ENCODE peak calls at places on chromosomes 5 and 9, in six cellular contexts. B, A, D, Y, M and Z are unnamed samples.

GRCh38 chr5:137234973-137235943 is 263.9 kb downstream of the SPOCK1 start:
- DNase-seq in B (no peak), A (no peak), M (no peak), D (no peak), Y (no peak), Z (no peak)

GRCh38 chr9:88691811-88692210 is 156.8 kb downstream of the NXNL2 start:
- DNase-seq in D (no peak), Y (no peak), B (no peak), A (peak; percentile 59), M (no peak), Z (no peak)

GRCh38 chr9:131758972-131759647 is 19.2 kb upstream of the RAPGEF1 start:
- DNase-seq in Y (no peak), M (no peak), A (peak; percentile 52), D (no peak), B (no peak), Z (no peak)

GRCh38 chr9:126151031-126151670 is 175.5 kb upstream of the MVB12B start:
- DNase-seq in D (no peak), Y (no peak), B (no peak), M (no peak), A (no peak), Z (peak; percentile 86)

GRCh38 chr9:68496356-68496755 is 44.3 kb downstream of the TMEM252 start:
- DNase-seq in M (no peak), A (no peak), D (no peak), Y (no peak), B (no peak), Z (no peak)

GRCh38 chr5:9919306-9920030 is 289.3 kb upstream of the TAS2R1 start:
- DNase-seq in A (no peak), D (no peak), Y (no peak), M (no peak), B (no peak), Z (no peak)

GRCh38 chr9:107226431-107226830 is 56.6 kb upstream of the RAD23B start:
- DNase-seq in D (no peak), A (no peak), M (no peak), Y (no peak), B (no peak), Z (no peak)

GRCh38 chr5:61030163-61030482 is 85.1 kb downstream of the NDUFAF2 start:
- DNase-seq in B (no peak), M (no peak), Y (no peak), D (no peak), A (peak; percentile 63), Z (no peak)

GRCh38 chr5:74336286-74336685 is 304.2 kb downstream of the ENC1 start:
- DNase-seq in Y (no peak), B (no peak), D (no peak), M (no peak), A (peak; percentile 8), Z (no peak)

GRCh38 chr5:56037531-56038010 is 42.8 kb upstream of the IL6ST start:
- DNase-seq in Y (no peak), M (no peak), B (no peak), D (no peak), A (no peak), Z (no peak)

GRCh38 chr5:62043289-62044274 is 262.4 kb upstream of the KIF2A start:
- DNase-seq in A (no peak), B (no peak), Y (no peak), M (no peak), D (no peak), Z (no peak)

GRCh38 chr9:112411626-112412027 is 31.7 kb downstream of the HSDL2 start:
- DNase-seq in Y (no peak), D (no peak), A (peak; percentile 17), B (no peak), M (no peak), Z (no peak)

GRCh38 chr9:119802621-119803020 is 433.4 kb upstream of the BRINP1 start:
- DNase-seq in A (peak; percentile 94), D (no peak), B (no peak), Y (peak; percentile 74), M (peak; percentile 16), Z (no peak)

GRCh38 chr5:119397518-119398380 is 41.9 kb downstream of the TNFAIP8 start:
- DNase-seq in M (no peak), A (peak; percentile 88), B (no peak), Y (no peak), D (no peak), Z (no peak)

GRCh38 chr5:179595916-179596315 is 27.6 kb downstream of the HNRNPH1 start:
- DNase-seq in B (no peak), D (no peak), Y (no peak), A (no peak), M (no peak), Z (no peak)

GRCh38 chr5:180315762-180316212 is 23.9 kb upstream of the MAPK9 start:
- DNase-seq in Y (peak; percentile 70), B (peak; percentile 62), D (peak; percentile 70), M (peak; percentile 73), A (peak; percentile 64), Z (peak; percentile 76)

GRCh38 chr5:133523921-133524320 is 88.4 kb downstream of the FSTL4 start:
- DNase-seq in M (no peak), D (no peak), B (no peak), A (no peak), Y (no peak), Z (no peak)

GRCh38 chr5:139459451-139459934 is 3.0 kb downstream of the ECSCR start:
- DNase-seq in Y (no peak), D (no peak), M (no peak), A (no peak), B (no peak), Z (no peak)

GRCh38 chr5:17482784-17483183 is 15.2 kb upstream of the TAF11L2 start:
- DNase-seq in D (no peak), A (no peak), M (no peak), Y (no peak), B (no peak), Z (no peak)

GRCh38 chr9:124457887-124458431 is 7.7 kb downstream of the ADGRD2 start:
- DNase-seq in D (no peak), Y (peak; percentile 26), A (no peak), M (no peak), B (no peak), Z (peak; percentile 45)

GRCh38 chr9:33426843-33427293 is 20.5 kb downstream of the AQP3 start:
- DNase-seq in M (no peak), D (no peak), B (no peak), Y (no peak), A (no peak), Z (no peak)

GRCh38 chr9:127267793-127268507 is 3.4 kb downstream of the GARNL3 start:
- DNase-seq in B (no peak), Y (no peak), M (no peak), A (no peak), D (no peak), Z (no peak)

GRCh38 chr5:65482727-65483473 is 1.2 kb upstream of the ADAMTS6 start:
- DNase-seq in B (peak; percentile 24), Y (no peak), D (no peak), M (peak; percentile 27), A (peak; percentile 73), Z (no peak)

GRCh38 chr9:89915187-89915586 is 310.4 kb downstream of the GADD45G start:
- DNase-seq in D (no peak), A (no peak), B (no peak), M (no peak), Y (no peak), Z (no peak)

DNA sequence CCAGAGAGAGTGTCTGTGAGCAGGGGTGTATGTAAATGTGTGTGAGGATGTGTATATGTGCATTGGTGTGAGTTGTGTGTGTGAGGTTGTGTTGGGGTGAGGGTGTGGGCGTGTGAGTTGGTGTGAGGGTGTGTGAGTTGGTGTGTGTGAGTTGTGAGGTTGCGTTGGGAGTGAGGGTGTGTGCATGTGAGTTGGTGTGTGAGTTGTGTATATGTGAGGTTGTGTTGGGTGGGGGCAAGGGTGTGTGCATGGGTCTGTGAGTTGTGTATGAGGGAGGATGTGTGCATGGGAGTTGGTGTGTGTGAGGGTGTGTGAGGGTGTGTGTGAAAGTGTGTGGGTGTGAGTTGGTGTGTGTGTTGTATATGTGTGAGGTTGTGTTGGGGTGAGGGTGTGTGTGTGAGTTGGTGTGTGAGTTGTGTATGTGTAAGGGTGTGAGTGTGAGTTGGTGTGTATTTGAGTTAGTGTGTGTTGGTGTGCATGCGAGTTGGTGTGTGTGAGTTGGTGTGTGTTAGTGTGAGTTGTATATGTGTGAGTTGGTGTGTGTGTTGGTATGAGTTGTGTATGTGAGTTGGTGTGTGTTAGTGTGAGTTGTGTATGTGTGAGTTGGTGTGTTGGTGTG is 161.6 kb upstream of the IER5L start:
- DNase-seq in Y (no peak), D (no peak), B (no peak), M (no peak), A (no peak), Z (no peak)
- H3K4me1 ChIP-seq in Y (no peaks in the 10 kb centered on the region), D (peaks cover 13% of the 10 kb centered on the region), B (peaks cover 65% of the 10 kb centered on the region), M (peaks cover 30% of the 10 kb centered on the region), A (peaks cover 21% of the 10 kb centered on the region), Z (no peaks in the 10 kb centered on the region)

GRCh38 chr5:78534148-78535009 is 114.2 kb downstream of the LHFPL2 start:
- DNase-seq in D (no peak), Y (peak; percentile 88), M (peak; percentile 54), A (peak; percentile 91), B (peak; percentile 38), Z (no peak)

GRCh38 chr5:78537821-78538220 is 110.8 kb downstream of the LHFPL2 start:
- DNase-seq in Y (no peak), B (no peak), D (no peak), M (no peak), A (peak; percentile 64), Z (no peak)

GRCh38 chr5:78537406-78537805 is 111.2 kb downstream of the LHFPL2 start:
- DNase-seq in D (no peak), B (no peak), M (no peak), A (no peak), Y (no peak), Z (no peak)

GRCh38 chr5:78538240-78538850 is 110.2 kb downstream of the LHFPL2 start:
- DNase-seq in Y (no peak), A (no peak), D (no peak), M (no peak), B (no peak), Z (peak; percentile 13)

GRCh38 chr5:78536797-78537196 is 111.8 kb downstream of the LHFPL2 start:
- DNase-seq in B (no peak), D (no peak), A (no peak), Y (no peak), M (no peak), Z (no peak)
- H3K4me1 ChIP-seq in B (peaks cover 69% of the 10 kb centered on the region), D (peaks cover 3% of the 10 kb centered on the region), A (peaks cover 18% of the 10 kb centered on the region), Y (no peaks in the 10 kb centered on the region), M (peaks cover 29% of the 10 kb centered on the region), Z (no peaks in the 10 kb centered on the region)

DNA sequence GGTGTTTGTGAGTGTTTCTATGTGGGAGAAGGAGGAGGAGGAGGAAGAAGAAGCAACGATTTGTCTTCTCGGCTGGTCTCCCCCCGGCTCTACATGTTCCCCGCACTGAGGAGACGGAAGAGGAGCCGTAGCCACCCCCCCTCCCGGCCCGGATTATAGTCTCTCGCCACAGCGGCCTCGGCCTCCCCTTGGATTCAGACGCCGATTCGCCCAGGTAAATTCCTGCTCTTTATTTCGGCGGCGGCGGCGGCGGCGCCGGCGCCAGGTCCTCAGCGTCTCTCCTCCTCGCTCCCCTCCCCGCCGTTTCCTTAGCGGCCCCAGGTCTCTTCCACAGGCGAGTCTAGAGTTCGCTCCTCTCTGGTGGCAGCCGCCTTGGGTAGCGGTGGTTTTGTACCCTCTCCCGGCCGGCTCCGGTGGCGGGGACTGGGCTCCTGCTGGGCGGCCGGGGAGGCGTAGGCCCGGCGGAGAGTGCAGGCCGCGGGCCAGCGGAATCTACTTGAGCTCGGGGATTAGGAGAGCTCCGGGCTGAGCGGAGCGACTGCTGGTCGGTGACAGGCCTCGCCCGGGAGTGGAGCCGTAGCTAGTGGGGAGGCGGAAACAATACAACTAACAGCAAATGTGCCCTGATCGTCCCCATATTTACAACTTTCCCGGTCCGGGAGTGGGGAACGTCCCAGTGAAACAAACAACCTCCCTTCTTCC is 547 bp downstream of the NIPBL start:
- DNase-seq in M (peak; percentile 71), D (peak; percentile 73), B (peak; percentile 46), A (peak; percentile 85), Y (peak; percentile 78), Z (peak; percentile 75)
- H3K4me1 ChIP-seq in M (peaks cover 57% of the 10 kb centered on the region), D (peaks cover 4% of the 10 kb centered on the region), B (peaks cover 61% of the 10 kb centered on the region), A (peaks cover 53% of the 10 kb centered on the region), Y (peaks cover 3% of the 10 kb centered on the region), Z (peaks cover 23% of the 10 kb centered on the region)

GRCh38 chr5:107396351-107396690 is 274.4 kb downstream of the EFNA5 start:
- DNase-seq in A (no peak), B (no peak), Y (no peak), D (no peak), M (no peak), Z (no peak)
- H3K4me1 ChIP-seq in A (no peaks in the 10 kb centered on the region), B (peaks cover 11% of the 10 kb centered on the region), Y (no peaks in the 10 kb centered on the region), D (no peaks in the 10 kb centered on the region), M (no peaks in the 10 kb centered on the region), Z (no peaks in the 10 kb centered on the region)